ENCODE peak calls at places on chromosomes 11 and 22, in seven cellular contexts. A, V, E, K, W, F and H are unnamed samples.

GRCh38 chr11:83881428-83881827 is 595.3 kb upstream of the CCDC90B start:
- DNase-seq in A (no peak), W (no peak), F (no peak), V (no peak), E (no peak), K (no peak), H (no peak)

GRCh38 chr22:20203142-20204099 is 52.6 kb upstream of the CCDC188 start:
- DNase-seq in E (peak), W (no peak), A (peak), K (peak), V (peak), F (no peak), H (no peak)

GRCh38 chr22:36544107-36544620 is 15.2 kb upstream of the EIF3D start:
- DNase-seq in E (no peak), F (no peak), K (no peak), W (no peak), V (no peak), A (no peak), H (no peak)

GRCh38 chr11:64237484-64237951 is 3.1 kb downstream of the VEGFB start:
- DNase-seq in K (no peak), V (peak), E (no peak), F (peak), A (peak), W (no peak), H (no peak)

GRCh38 chr22:31489632-31490495 is at the start of gene EIF4ENIF1:
- DNase-seq in W (peak), F (peak), K (peak), E (peak), A (peak), V (peak), H (peak)

GRCh38 chr11:77064648-77065217 is 2.0 kb upstream of the CAPN5 start:
- DNase-seq in V (no peak), W (no peak), A (no peak), K (no peak), E (no peak), F (no peak), H (no peak)

GRCh38 chr11:134358853-134359490 is 27.2 kb downstream of the GLB1L2 start:
- DNase-seq in W (no peak), A (no peak), F (no peak), K (no peak), E (no peak), V (no peak), H (no peak)

GRCh38 chr11:35180311-35181233 is 41.6 kb downstream of the CD44 start:
- DNase-seq in A (no peak), E (peak), W (no peak), K (no peak), V (no peak), F (no peak), H (no peak)

GRCh38 chr11:47254381-47254780 is 3.4 kb upstream of the NR1H3 start:
- DNase-seq in E (no peak), K (peak), F (no peak), V (no peak), W (peak), A (no peak), H (no peak)

GRCh38 chr11:6321961-6322362 is 1.7 kb upstream of the CAVIN3 start:
- DNase-seq in E (peak), F (no peak), A (no peak), V (no peak), W (no peak), K (peak), H (no peak)

GRCh38 chr11:45801723-45802315 is 3.1 kb upstream of the SLC35C1 start:
- DNase-seq in F (no peak), E (peak), A (peak), W (no peak), K (peak), V (no peak), H (no peak)
- TF ChIP-seq POLR2AphosphoS5 in F (no peak), E (no peak), A (no peak), W (no peak), K (no peak), V (no peak), H (no peak)

GRCh38 chr11:113781682-113782081 is 2.1 kb downstream of the CLDN25 start:
- DNase-seq in W (no peak), V (no peak), A (no peak), F (no peak), E (peak), K (no peak), H (no peak)

GRCh38 chr11:113778111-113778910 is 1.3 kb upstream of the CLDN25 start:
- DNase-seq in W (no peak), F (peak), E (no peak), A (peak), V (peak), K (peak), H (no peak)

GRCh38 chr11:113779496-113779895 is at the start of gene CLDN25:
- DNase-seq in W (no peak), V (no peak), K (no peak), E (no peak), A (no peak), F (no peak), H (no peak)

GRCh38 chr11:113782134-113782533 is 2.5 kb downstream of the CLDN25 start:
- DNase-seq in W (no peak), K (no peak), E (no peak), A (no peak), F (no peak), V (no peak), H (no peak)
- H3K27ac ChIP-seq in W (no peak), K (no peak), E (no peak), A (no peak), F (no peak), V (no peak), H (no peak)

DNA sequence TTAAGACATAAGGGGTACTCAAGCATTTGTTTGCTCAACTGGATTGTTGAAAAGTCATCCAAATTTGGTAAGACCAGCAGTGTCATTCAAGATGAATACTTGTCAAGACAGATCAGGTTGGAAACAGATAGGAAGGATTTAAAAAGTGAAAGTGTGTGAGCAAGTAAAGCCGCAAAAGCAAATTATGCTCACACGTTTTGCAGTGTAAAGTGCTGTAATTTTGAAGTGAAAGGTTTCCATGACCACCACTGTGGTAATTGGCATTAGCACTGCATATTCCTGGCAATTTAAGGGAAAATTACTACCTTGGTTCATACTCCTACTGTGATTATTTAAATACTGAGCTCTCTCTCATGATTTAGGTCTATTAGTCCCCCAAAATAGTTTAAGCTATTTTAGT is 704.1 kb upstream of the CCDC179 start:
- DNase-seq in F (no peak), V (no peak), E (no peak), W (no peak), K (no peak), A (no peak), H (no peak)
- TF ChIP-seq POLR2AphosphoS5 in F (no peak), V (no peak), E (no peak), W (no peak), K (no peak), A (no peak), H (no peak)

DNA sequence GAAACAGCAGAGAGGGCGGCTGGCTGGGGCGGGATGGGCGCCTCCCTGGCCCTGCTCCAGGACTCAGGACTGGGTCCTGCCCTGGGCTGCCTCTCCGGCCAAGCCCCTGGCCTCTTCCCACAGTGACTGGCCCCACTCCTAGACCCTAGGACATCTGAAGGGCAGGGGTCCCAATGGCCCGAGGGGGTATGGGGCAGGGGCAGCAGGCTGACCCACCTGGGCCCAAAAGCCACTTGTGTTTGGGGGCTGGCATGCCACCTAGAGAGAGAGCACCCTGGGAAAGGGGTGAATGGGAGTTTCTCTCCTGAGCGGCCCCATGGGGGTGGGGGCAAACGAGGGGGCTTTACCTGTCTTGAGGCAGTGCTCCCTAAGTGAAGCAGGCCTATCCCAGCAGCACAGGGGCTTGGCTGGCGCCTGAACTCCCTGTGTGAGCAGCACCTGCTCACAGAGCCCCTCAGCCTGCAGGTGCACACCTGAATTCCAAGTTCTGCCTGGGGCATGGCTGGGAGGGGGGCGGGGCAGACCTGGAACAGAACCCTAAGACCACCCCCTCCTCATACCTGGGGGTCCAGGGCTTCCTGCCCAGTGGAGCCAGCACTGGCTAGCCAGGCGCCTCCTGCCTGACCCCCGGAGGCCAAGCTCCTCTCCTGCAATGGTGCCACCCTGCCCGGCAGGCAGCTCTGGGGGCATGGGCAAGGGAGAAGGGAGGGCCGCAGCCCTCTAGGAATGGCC is 16.9 kb downstream of the DUSP8 start:
- DNase-seq in K (no peak), W (no peak), E (no peak), F (no peak), A (no peak), V (no peak), H (no peak)
- H3K27ac ChIP-seq in K (no peak), W (no peak), E (no peak), F (no peak), A (no peak), V (no peak), H (no peak)

DNA sequence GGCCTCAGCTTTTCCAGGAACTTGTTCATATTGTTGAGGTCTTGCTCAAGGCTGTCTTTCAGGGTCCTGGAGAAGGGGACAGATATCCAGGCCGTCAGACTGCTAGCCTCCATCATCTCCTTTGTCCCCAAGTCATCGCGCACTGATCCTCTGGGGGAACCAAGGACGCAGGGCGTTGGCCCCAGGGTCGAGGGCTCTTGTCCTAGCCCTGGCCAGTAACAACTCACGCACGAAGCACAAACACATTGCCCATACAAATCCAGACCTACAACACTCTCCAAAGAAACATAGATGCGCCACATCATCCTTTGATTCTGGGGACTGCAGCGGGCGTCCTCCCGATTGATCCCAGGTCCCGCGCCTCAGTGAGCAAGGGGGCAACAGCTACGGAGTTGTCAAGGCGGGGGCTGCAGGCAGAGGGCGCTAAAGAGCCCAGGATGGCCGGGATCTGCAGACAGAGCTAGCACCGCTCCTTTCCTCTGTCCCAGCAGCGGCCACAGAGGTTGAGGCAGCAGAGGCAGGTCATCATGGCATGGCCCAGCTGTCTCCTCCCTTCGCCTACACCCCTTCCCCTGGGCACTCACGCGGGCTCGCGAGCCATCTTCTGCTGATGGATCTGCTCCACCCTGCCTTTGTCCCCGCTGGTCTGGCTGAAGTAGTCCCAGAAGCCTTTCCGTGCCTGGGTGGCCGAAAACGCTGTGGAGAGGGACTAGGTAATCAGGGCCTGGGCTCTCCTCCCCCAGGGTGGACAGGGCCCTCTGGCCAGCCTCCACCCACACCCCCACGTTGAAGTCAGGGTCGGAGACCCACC is 472 bp downstream of the APOA5 start:
- DNase-seq in F (peak), W (peak), K (peak), V (peak), E (peak), A (peak), H (no peak)
- TF ChIP-seq POLR2AphosphoS5 in F (peak), W (peak), K (no peak), V (peak), E (peak), A (no peak), H (no peak)

GRCh38 chr11:111632798-111633197 is 30.5 kb downstream of the SIK2 start:
- DNase-seq in E (no peak), W (no peak), V (no peak), K (no peak), A (no peak), F (no peak), H (peak)
- H3K27ac ChIP-seq in E (peak), W (no peak), V (peak), K (no peak), A (no peak), F (peak), H (peak)

DNA sequence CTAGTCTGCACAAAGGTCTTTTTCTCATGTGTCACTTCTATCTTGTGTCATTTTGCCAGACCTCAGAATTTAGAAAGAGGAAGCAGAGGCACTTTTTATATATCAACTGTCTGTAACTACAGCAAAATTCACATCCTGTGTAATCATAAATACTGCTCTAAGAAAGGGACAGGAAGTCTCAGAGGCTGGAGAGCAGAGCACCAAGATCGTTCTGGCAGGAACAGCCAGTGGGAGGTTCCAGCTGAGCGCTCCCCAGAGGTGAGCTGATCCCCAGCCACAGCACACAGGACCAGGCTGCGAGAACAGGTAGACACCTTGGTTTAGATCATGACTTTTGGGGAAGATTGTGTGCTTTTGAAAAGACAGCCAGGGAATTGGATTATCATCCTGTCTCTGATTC is at the start of gene MS4A7:
- DNase-seq in K (no peak), F (no peak), A (no peak), E (no peak), W (peak), V (no peak), H (no peak)
- TF ChIP-seq POLR2AphosphoS5 in K (no peak), F (peak), A (no peak), E (no peak), W (peak), V (no peak), H (no peak)

DNA sequence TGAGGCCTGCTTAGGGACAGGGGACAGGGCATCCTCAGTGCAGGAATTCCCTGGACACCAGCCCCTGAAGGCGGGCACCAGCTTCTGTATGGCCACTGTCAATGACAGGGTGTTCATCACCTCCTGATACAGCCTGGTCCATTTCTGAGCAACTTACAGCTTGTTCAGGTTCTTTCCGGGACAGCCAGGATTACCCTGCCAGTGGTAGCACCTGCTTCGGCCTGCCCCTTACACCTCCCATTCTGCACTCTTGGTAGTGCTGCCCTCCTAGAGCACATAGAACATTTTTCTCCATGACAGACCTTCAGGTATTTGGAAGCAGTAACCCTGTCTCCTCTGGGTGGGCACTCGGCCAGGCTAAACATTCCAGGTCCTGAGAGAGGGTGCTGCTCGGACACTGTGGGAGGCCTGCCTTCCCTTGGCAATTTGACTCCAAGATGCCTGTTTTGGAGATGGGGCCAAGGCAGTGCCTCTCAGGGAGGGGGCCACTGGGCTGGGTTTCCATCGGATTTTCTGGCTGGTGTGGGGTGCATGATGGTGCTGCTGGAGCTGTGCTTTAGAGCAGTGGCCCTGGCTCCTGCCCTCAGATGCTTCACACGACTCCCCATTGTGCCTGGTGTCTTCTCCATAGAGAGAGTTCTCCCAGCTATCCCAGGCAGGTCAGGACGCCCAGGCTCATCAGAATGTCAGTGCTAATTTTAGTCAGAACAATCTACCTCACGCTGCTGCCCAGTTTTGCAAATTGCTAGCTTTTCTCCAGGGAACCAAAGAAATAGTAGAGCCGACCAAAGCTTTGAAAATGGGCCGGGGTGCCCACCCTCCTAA is 1.2 kb downstream of the GAL3ST3 start:
- DNase-seq in E (no peak), V (no peak), F (no peak), A (no peak), W (peak), K (no peak), H (no peak)
- H3K27ac ChIP-seq in E (no peak), V (no peak), F (no peak), A (no peak), W (no peak), K (no peak), H (no peak)